ENCODE peak calls at places on chromosomes 11 and 22, in six cellular contexts. One of them, this sample, is unnamed.

GRCh38 chr22:25110596-25110845 is 89.1 kb upstream of the CRYBB3 start:
- DNase-seq in stimulated activated CD8-positive, alpha-beta memory T cell treated with anti-CD3 and anti-CD28 coated beads, Interleukin-15, amount 100 ng/mL, for 24 hours: no peak
- DNase-seq in small intestine: no peak
- DNase-seq in iris pigment epithelial cell: no peak
- DNase-seq in upper lobe of right lung: no peak
- DNase-seq in immature natural killer cell: no peak
- DNase-seq in this sample: no peak

GRCh38 chr22:42913874-42914510 is 56.9 kb upstream of the ARFGAP3 start:
- DNase-seq in stimulated activated CD8-positive, alpha-beta memory T cell treated with anti-CD3 and anti-CD28 coated beads, Interleukin-15, amount 100 ng/mL, for 24 hours: no peak
- DNase-seq in small intestine: peak
- DNase-seq in iris pigment epithelial cell: no peak
- DNase-seq in upper lobe of right lung: no peak
- DNase-seq in immature natural killer cell: no peak
- DNase-seq in this sample: no peak

GRCh38 chr22:36900225-36900624 is 13.2 kb upstream of the CSF2RB start:
- DNase-seq in stimulated activated CD8-positive, alpha-beta memory T cell treated with anti-CD3 and anti-CD28 coated beads, Interleukin-15, amount 100 ng/mL, for 24 hours: no peak
- DNase-seq in small intestine: no peak
- DNase-seq in iris pigment epithelial cell: no peak
- DNase-seq in upper lobe of right lung: no peak
- DNase-seq in immature natural killer cell: no peak
- DNase-seq in this sample: no peak

GRCh38 chr11:47917643-47918369 is 62.6 kb upstream of the PTPRJ start:
- DNase-seq in stimulated activated CD8-positive, alpha-beta memory T cell treated with anti-CD3 and anti-CD28 coated beads, Interleukin-15, amount 100 ng/mL, for 24 hours: no peak
- DNase-seq in small intestine: peak
- DNase-seq in iris pigment epithelial cell: peak
- DNase-seq in upper lobe of right lung: peak
- DNase-seq in immature natural killer cell: peak
- DNase-seq in this sample: no peak

GRCh38 chr11:122242731-122243130 is 126.7 kb upstream of the BLID start:
- DNase-seq in stimulated activated CD8-positive, alpha-beta memory T cell treated with anti-CD3 and anti-CD28 coated beads, Interleukin-15, amount 100 ng/mL, for 24 hours: no peak
- DNase-seq in small intestine: no peak
- DNase-seq in iris pigment epithelial cell: no peak
- DNase-seq in upper lobe of right lung: no peak
- DNase-seq in immature natural killer cell: no peak
- DNase-seq in this sample: no peak

GRCh38 chr11:62402226-62402625 is 16.6 kb upstream of the SCGB1A1 start:
- DNase-seq in stimulated activated CD8-positive, alpha-beta memory T cell treated with anti-CD3 and anti-CD28 coated beads, Interleukin-15, amount 100 ng/mL, for 24 hours: no peak
- DNase-seq in small intestine: peak
- DNase-seq in iris pigment epithelial cell: no peak
- DNase-seq in upper lobe of right lung: peak
- DNase-seq in immature natural killer cell: peak
- DNase-seq in this sample: peak

GRCh38 chr11:2554338-2555240 is 109.8 kb downstream of the KCNQ1 start:
- DNase-seq in stimulated activated CD8-positive, alpha-beta memory T cell treated with anti-CD3 and anti-CD28 coated beads, Interleukin-15, amount 100 ng/mL, for 24 hours: no peak
- DNase-seq in small intestine: no peak
- DNase-seq in iris pigment epithelial cell: peak
- DNase-seq in upper lobe of right lung: peak
- DNase-seq in immature natural killer cell: no peak
- DNase-seq in this sample: no peak

GRCh38 chr22:26587991-26588613 is 1.8 kb downstream of the TPST2 start:
- DNase-seq in stimulated activated CD8-positive, alpha-beta memory T cell treated with anti-CD3 and anti-CD28 coated beads, Interleukin-15, amount 100 ng/mL, for 24 hours: no peak
- DNase-seq in small intestine: no peak
- DNase-seq in iris pigment epithelial cell: no peak
- DNase-seq in upper lobe of right lung: no peak
- DNase-seq in immature natural killer cell: no peak
- DNase-seq in this sample: no peak

GRCh38 chr11:44633641-44634040 is 68.2 kb downstream of the CD82 start:
- DNase-seq in stimulated activated CD8-positive, alpha-beta memory T cell treated with anti-CD3 and anti-CD28 coated beads, Interleukin-15, amount 100 ng/mL, for 24 hours: no peak
- DNase-seq in small intestine: no peak
- DNase-seq in iris pigment epithelial cell: no peak
- DNase-seq in upper lobe of right lung: no peak
- DNase-seq in immature natural killer cell: no peak
- DNase-seq in this sample: no peak

GRCh38 chr11:2466069-2466801 is 21.4 kb downstream of the KCNQ1 start:
- DNase-seq in stimulated activated CD8-positive, alpha-beta memory T cell treated with anti-CD3 and anti-CD28 coated beads, Interleukin-15, amount 100 ng/mL, for 24 hours: no peak
- DNase-seq in small intestine: no peak
- DNase-seq in iris pigment epithelial cell: no peak
- DNase-seq in upper lobe of right lung: peak
- DNase-seq in immature natural killer cell: no peak
- DNase-seq in this sample: no peak

GRCh38 chr11:69499946-69500284 is 18.5 kb downstream of the LINC01488 start:
- DNase-seq in stimulated activated CD8-positive, alpha-beta memory T cell treated with anti-CD3 and anti-CD28 coated beads, Interleukin-15, amount 100 ng/mL, for 24 hours: no peak
- DNase-seq in small intestine: no peak
- DNase-seq in iris pigment epithelial cell: no peak
- DNase-seq in upper lobe of right lung: peak
- DNase-seq in immature natural killer cell: no peak
- DNase-seq in this sample: no peak

GRCh38 chr22:47128216-47129215 is 366.1 kb downstream of the TBC1D22A start:
- DNase-seq in stimulated activated CD8-positive, alpha-beta memory T cell treated with anti-CD3 and anti-CD28 coated beads, Interleukin-15, amount 100 ng/mL, for 24 hours: no peak
- DNase-seq in small intestine: no peak
- DNase-seq in iris pigment epithelial cell: no peak
- DNase-seq in upper lobe of right lung: peak
- DNase-seq in immature natural killer cell: no peak
- DNase-seq in this sample: no peak

GRCh38 chr11:79129702-79130101 is 311.1 kb downstream of the TENM4 start:
- DNase-seq in stimulated activated CD8-positive, alpha-beta memory T cell treated with anti-CD3 and anti-CD28 coated beads, Interleukin-15, amount 100 ng/mL, for 24 hours: no peak
- DNase-seq in small intestine: no peak
- DNase-seq in iris pigment epithelial cell: no peak
- DNase-seq in upper lobe of right lung: no peak
- DNase-seq in immature natural killer cell: no peak
- DNase-seq in this sample: no peak

GRCh38 chr11:117972589-117973445 is 13.4 kb upstream of the IL10RA start:
- DNase-seq in stimulated activated CD8-positive, alpha-beta memory T cell treated with anti-CD3 and anti-CD28 coated beads, Interleukin-15, amount 100 ng/mL, for 24 hours: no peak
- DNase-seq in small intestine: no peak
- DNase-seq in iris pigment epithelial cell: no peak
- DNase-seq in upper lobe of right lung: no peak
- DNase-seq in immature natural killer cell: no peak
- DNase-seq in this sample: no peak

GRCh38 chr11:69142894-69143293 is 12.8 kb upstream of the SMIM38 start:
- DNase-seq in stimulated activated CD8-positive, alpha-beta memory T cell treated with anti-CD3 and anti-CD28 coated beads, Interleukin-15, amount 100 ng/mL, for 24 hours: no peak
- DNase-seq in small intestine: no peak
- DNase-seq in iris pigment epithelial cell: no peak
- DNase-seq in upper lobe of right lung: no peak
- DNase-seq in immature natural killer cell: no peak
- DNase-seq in this sample: no peak